ENCODE peak calls at places on chromosome 6, in five cellular contexts. R is GM23338, L is sigmoid colon, F is upper lobe of right lung, H is fibroblast of lung. S is an unnamed sample.

GRCh38 chr6:33742092-33742491 is 4.6 kb downstream of the IP6K3 start:
- DNase-seq in R (no peak), L (no peak), F (no peak), H (no peak), S (no peak)

GRCh38 chr6:41645007-41645618 is 6.8 kb downstream of the MDFI start:
- DNase-seq in R (peak; percentile 43), L (peak; percentile 35), F (peak; percentile 39), H (no peak), S (no peak)

GRCh38 chr6:43887906-43888683 is 118.1 kb downstream of the VEGFA start:
- DNase-seq in R (no peak), L (no peak), F (peak; percentile 46), H (no peak), S (no peak)

GRCh38 chr6:158752613-158753012 is 66.6 kb downstream of the EZR start:
- DNase-seq in R (peak; percentile 48), L (peak; percentile 78), F (no peak), H (peak; percentile 43), S (no peak)

GRCh38 chr6:162443101-162443500 is 284.5 kb downstream of the PRKN start:
- DNase-seq in R (no peak), L (no peak), F (no peak), H (no peak), S (no peak)

GRCh38 chr6:117542493-117542892 is 59.8 kb downstream of the GOPC start:
- DNase-seq in R (no peak), L (no peak), F (no peak), H (no peak), S (no peak)

GRCh38 chr6:132961610-132962009 is 147.2 kb downstream of the RPS12 start:
- DNase-seq in R (peak; percentile 52), L (no peak), F (no peak), H (no peak), S (no peak)

GRCh38 chr6:112237644-112238043 is 16.7 kb downstream of the LAMA4 start:
- DNase-seq in R (no peak), L (peak; percentile 90), F (no peak), H (peak; percentile 100), S (peak; percentile 94)

GRCh38 chr6:168155193-168155592 is 76.2 kb upstream of the FRMD1 start:
- DNase-seq in R (no peak), L (peak; percentile 46), F (no peak), H (peak; percentile 12), S (peak; percentile 18)

GRCh38 chr6:149560736-149561135 is 5.4 kb upstream of the GINM1 start:
- DNase-seq in R (peak; percentile 67), L (no peak), F (no peak), H (no peak), S (no peak)

GRCh38 chr6:44388135-44388487 is 605 bp downstream of the CDC5L start:
- DNase-seq in R (peak; percentile 20), L (no peak), F (no peak), H (no peak), S (no peak)

GRCh38 chr6:138590796-138591709 is 91.8 kb upstream of the NHSL1 start:
- DNase-seq in R (peak; percentile 93), L (peak; percentile 74), F (no peak), H (peak; percentile 82), S (peak; percentile 75)

GRCh38 chr6:27138837-27139752 is 108.4 kb upstream of the PRSS16 start:
- DNase-seq in R (peak; percentile 97), L (peak; percentile 69), F (peak; percentile 72), H (peak; percentile 74), S (no peak)

GRCh38 chr6:73264446-73264845 is 1.4 kb upstream of the KHDC1 start:
- DNase-seq in R (no peak), L (no peak), F (no peak), H (no peak), S (no peak)

GRCh38 chr6:143397229-143398222 is 53.0 kb downstream of the ADAT2 start:
- DNase-seq in R (peak; percentile 79), L (no peak), F (peak; percentile 86), H (peak; percentile 21), S (peak; percentile 91)

GRCh38 chr6:52517502-52518278 is 59.2 kb downstream of the TRAM2 start:
- DNase-seq in R (peak; percentile 80), L (peak; percentile 96), F (no peak), H (peak; percentile 98), S (peak; percentile 92)

GRCh38 chr6:26031595-26032386 is 55.4 kb upstream of the HFE start:
- DNase-seq in R (peak; percentile 99), L (peak; percentile 92), F (peak; percentile 73), H (peak; percentile 98), S (peak; percentile 94)

GRCh38 chr6:157615951-157616350 is 207.1 kb upstream of the SNX9 start:
- DNase-seq in R (no peak), L (no peak), F (no peak), H (no peak), S (no peak)

GRCh38 chr6:160462551-160463109 is 114.5 kb downstream of the SLC22A3 start:
- DNase-seq in R (no peak), L (no peak), F (no peak), H (peak; percentile 87), S (peak; percentile 84)

GRCh38 chr6:96939019-96939805 is 14.7 kb downstream of the KLHL32 start:
- DNase-seq in R (no peak), L (no peak), F (no peak), H (peak; percentile 47), S (no peak)

GRCh38 chr6:79377830-79378460 is 143.5 kb upstream of the HMGN3 start:
- DNase-seq in R (peak; percentile 9), L (no peak), F (no peak), H (peak; percentile 63), S (no peak)

GRCh38 chr6:111985202-111985731 is 68.6 kb upstream of the CCN6 start:
- DNase-seq in R (peak; percentile 96), L (no peak), F (no peak), H (peak; percentile 72), S (peak; percentile 73)

GRCh38 chr6:147999001-147999540 is 343.6 kb upstream of the SASH1 start:
- DNase-seq in R (no peak), L (no peak), F (no peak), H (no peak), S (no peak)

GRCh38 chr6:157406666-157407065 is 25.7 kb downstream of the ZDHHC14 start:
- DNase-seq in R (no peak), L (no peak), F (no peak), H (no peak), S (no peak)

GRCh38 chr6:57242505-57242904 is 20.4 kb upstream of the RAB23 start:
- DNase-seq in R (no peak), L (no peak), F (no peak), H (peak; percentile 99), S (peak; percentile 70)

GRCh38 chr6:66226099-66226498 is 519.1 kb upstream of the EYS start:
- DNase-seq in R (no peak), L (no peak), F (no peak), H (peak; percentile 63), S (no peak)

GRCh38 chr6:36598739-36599318 is 4.7 kb downstream of the SRSF3 start:
- DNase-seq in R (no peak), L (peak; percentile 29), F (peak; percentile 8), H (no peak), S (no peak)
- H3K4me3 ChIP-seq in R (peak overlapping the region; percentile 78), L (peak overlapping the region; percentile 71), F (peak overlapping the region; percentile 99), H (peak overlapping the region; percentile 99), S (peak overlapping the region; percentile 96)

GRCh38 chr6:12923644-12924235 is 207.2 kb downstream of the PHACTR1 start:
- DNase-seq in R (no peak), L (no peak), F (no peak), H (no peak), S (no peak)
- H3K4me3 ChIP-seq in R (no peak overlapping the region), L (no peak overlapping the region), F (no peak overlapping the region), H (no peak overlapping the region), S (no peak overlapping the region)

GRCh38 chr6:155143610-155144106 is 120.2 kb upstream of the CLDN20 start:
- DNase-seq in R (peak; percentile 50), L (no peak), F (no peak), H (no peak), S (no peak)
- H3K4me3 ChIP-seq in R (peak overlapping the region; percentile 4), L (peak overlapping the region; percentile 14), F (peak overlapping the region; percentile 11), H (peak overlapping the region; percentile 41), S (no peak overlapping the region)

GRCh38 chr6:24777227-24777626 is 2.5 kb downstream of the GMNN start:
- DNase-seq in R (no peak), L (no peak), F (no peak), H (no peak), S (no peak)
- H3K4me3 ChIP-seq in R (peak overlapping the region; percentile 88), L (no peak overlapping the region), F (no peak overlapping the region), H (peak overlapping the region; percentile 83), S (no peak overlapping the region)

S was measured in astrocyte of the cerebellum.